ENCODE peak calls at places on chromosomes 13 and 19, in five cellular contexts. H, A, S, W and N are unnamed samples.

GRCh38 chr13:19020988-19021387 is 160.6 kb downstream of the TUBA3C start:
- DNase-seq in S (no peak), A (no peak), H (no peak), W (no peak), N (no peak)

GRCh38 chr19:10146142-10146541 is 26.4 kb upstream of the EIF3G start:
- DNase-seq in H (no peak), S (no peak), W (no peak), A (no peak), N (no peak)

GRCh38 chr13:53015971-53016370 is 12.6 kb upstream of the OLFM4 start:
- DNase-seq in W (no peak), A (no peak), H (no peak), S (no peak), N (no peak)

GRCh38 chr19:40550951-40551350 is 25.7 kb upstream of the SHKBP1 start:
- DNase-seq in A (no peak), S (no peak), H (no peak), W (no peak), N (no peak)

GRCh38 chr13:31503626-31504025 is 235.7 kb upstream of the RXFP2 start:
- DNase-seq in S (no peak), A (no peak), H (no peak), W (no peak), N (no peak)

GRCh38 chr19:53942001-53942786 is 20.5 kb upstream of the CACNG8 start:
- DNase-seq in S (no peak), A (no peak), W (no peak), H (peak; percentile 93), N (no peak)

GRCh38 chr19:44644391-44645016 is 794 bp downstream of the PVR start:
- DNase-seq in S (no peak), W (no peak), A (no peak), H (peak; percentile 43), N (peak; percentile 41)

GRCh38 chr13:111093136-111093535 is 22.0 kb upstream of the ARHGEF7 start:
- DNase-seq in A (no peak), S (no peak), W (no peak), H (no peak), N (no peak)

GRCh38 chr19:43784981-43785808 is 4.4 kb upstream of the KCNN4 start:
- DNase-seq in A (no peak), S (peak; percentile 65), H (peak; percentile 59), W (no peak), N (no peak)

GRCh38 chr13:50842711-50843255 is 709 bp downstream of the DLEU7 start:
- DNase-seq in S (no peak), W (no peak), H (no peak), A (no peak), N (no peak)

GRCh38 chr13:35699181-35699580 is 222.7 kb upstream of the MAB21L1 start:
- DNase-seq in A (no peak), S (no peak), H (no peak), W (no peak), N (no peak)

GRCh38 chr13:77502104-77502720 is 33.3 kb upstream of the SCEL start:
- DNase-seq in S (no peak), A (no peak), W (no peak), H (no peak), N (no peak)

GRCh38 chr13:37360556-37360955 is 238.0 kb downstream of the POSTN start:
- DNase-seq in H (no peak), A (no peak), S (no peak), W (no peak), N (no peak)

GRCh38 chr13:99087954-99088491 is 110.2 kb upstream of the DOCK9 start:
- DNase-seq in H (no peak), S (peak; percentile 10), W (no peak), A (no peak), N (no peak)

GRCh38 chr13:92963029-92963428 is 263.6 kb upstream of the GPC6 start:
- DNase-seq in W (peak; percentile 6), A (no peak), S (no peak), H (no peak), N (peak; percentile 75)

GRCh38 chr19:7589822-7590221 is 5.8 kb upstream of the CAMSAP3 start:
- DNase-seq in S (no peak), A (no peak), W (no peak), H (no peak), N (no peak)
- H3K4me3 ChIP-seq in S (no peak overlapping the region), A (no peak overlapping the region), W (no peak overlapping the region), H (no peak overlapping the region), N (no peak overlapping the region)

DNA sequence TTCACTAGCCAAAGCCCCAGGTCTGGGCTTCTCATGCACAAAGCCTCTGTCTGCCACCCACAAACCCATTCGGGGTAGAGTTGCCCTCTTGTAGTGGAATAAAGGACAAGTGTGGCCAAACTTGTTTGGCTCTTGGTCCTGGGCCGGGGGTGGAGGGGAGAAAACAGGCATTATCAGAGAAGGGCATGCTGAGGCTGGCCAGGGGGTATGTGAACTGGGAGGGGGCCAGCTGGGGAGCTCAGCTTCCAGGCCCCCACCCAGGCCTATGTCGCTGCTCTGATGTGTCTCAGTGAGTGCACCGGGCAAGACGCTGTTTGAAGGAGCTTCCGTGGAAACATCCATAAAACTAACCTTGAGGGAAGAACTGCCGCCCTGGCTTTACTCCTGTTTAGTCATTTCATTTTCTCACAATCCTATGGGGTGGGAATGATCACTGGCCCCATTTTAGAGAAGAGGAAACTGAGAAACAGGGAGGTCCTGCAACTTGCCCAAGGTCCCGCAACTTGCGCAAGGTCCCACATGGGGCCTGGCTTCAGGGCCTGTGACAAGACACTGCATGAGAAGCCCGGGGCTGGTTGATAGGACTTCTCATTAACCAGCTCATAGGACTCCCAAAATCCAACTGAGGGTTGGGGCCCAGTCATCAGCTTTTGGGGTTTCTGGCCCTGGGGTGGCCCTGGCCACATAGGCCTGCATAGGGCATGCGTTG is 30.8 kb downstream of the CCNE1 start:
- DNase-seq in A (no peak), H (no peak), W (no peak), S (no peak), N (no peak)
- H3K4me3 ChIP-seq in A (no peak overlapping the region), H (peak overlapping the region; percentile 69), W (no peak overlapping the region), S (peak overlapping the region; percentile 74), N (no peak overlapping the region)

GRCh38 chr13:74452176-74452575 is 318.0 kb upstream of the KLF12 start:
- DNase-seq in H (no peak), A (no peak), W (no peak), S (no peak), N (no peak)
- H3K4me3 ChIP-seq in H (no peak overlapping the region), A (no peak overlapping the region), W (no peak overlapping the region), S (no peak overlapping the region), N (no peak overlapping the region)

GRCh38 chr19:18281082-18282020 is at the start of gene JUND:
- DNase-seq in S (peak; percentile 92), W (peak; percentile 94), A (peak; percentile 99), H (peak; percentile 99), N (peak; percentile 92)

GRCh38 chr19:18284710-18285430 is 3.4 kb upstream of the JUND start:
- DNase-seq in H (no peak), A (no peak), W (no peak), S (no peak), N (no peak)

GRCh38 chr19:18283338-18283737 is 1.9 kb upstream of the JUND start:
- DNase-seq in S (no peak), A (no peak), W (no peak), H (no peak), N (no peak)

GRCh38 chr19:18282021-18282787 is 782 bp upstream of the JUND start:
- DNase-seq in A (no peak), W (no peak), S (no peak), H (no peak), N (no peak)

GRCh38 chr19:18282788-18283141 is 1.3 kb upstream of the JUND start:
- DNase-seq in H (no peak), S (no peak), W (no peak), A (no peak), N (no peak)
- H3K4me3 ChIP-seq in H (peak overlapping the region; percentile 50), S (peak overlapping the region; percentile 60), W (peak overlapping the region; percentile 45), A (peak overlapping the region; percentile 93), N (no peak overlapping the region)

DNA sequence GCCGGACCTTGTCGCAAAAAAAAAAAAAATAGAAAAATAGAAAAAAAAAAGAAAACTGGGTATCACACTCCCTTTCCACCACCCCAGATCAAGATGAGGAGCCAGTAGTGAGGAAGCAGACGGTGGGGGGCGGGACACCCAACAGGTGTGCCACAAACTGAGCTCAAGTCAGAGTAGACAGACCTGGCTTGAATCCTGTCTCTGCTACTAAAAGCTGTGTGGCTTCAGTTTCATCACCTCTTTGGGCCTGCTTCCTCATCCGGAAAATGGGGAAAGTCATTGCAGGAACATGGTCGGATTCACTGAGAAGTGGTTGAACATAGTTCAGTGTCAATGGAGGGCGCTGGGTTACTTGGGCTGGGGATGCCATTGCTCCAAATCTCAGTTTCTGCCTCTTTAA is 2.9 kb downstream of the HIF3A start:
- DNase-seq in W (no peak), A (no peak), H (no peak), S (no peak), N (no peak)
- H3K4me3 ChIP-seq in W (no peak overlapping the region), A (peak overlapping the region; percentile 81), H (no peak overlapping the region), S (peak overlapping the region; percentile 63), N (no peak overlapping the region)

DNA sequence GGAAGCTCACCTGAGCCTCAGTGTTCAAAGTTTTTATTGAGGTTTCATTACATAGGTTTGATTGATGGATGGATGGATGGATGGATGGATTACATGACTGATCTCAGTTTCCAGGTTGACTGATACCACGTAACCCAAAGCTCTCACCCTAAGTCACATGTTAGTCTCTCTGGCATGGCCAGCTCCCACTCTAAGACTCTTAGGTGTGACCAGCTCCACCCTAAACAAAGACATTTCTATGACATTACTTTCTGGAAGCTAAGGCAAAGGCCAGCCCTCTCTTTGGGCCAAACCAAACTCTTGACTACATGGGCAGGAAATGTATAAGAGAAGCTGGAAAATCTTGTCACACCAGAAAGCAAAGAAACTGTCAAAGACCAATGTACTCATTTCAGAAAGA is 28.6 kb downstream of the POLR1D start:
- DNase-seq in W (no peak), H (no peak), A (no peak), S (no peak), N (no peak)
- H3K4me3 ChIP-seq in W (no peak overlapping the region), H (no peak overlapping the region), A (no peak overlapping the region), S (no peak overlapping the region), N (no peak overlapping the region)

GRCh38 chr13:41674246-41674645 is 216.9 kb downstream of the RGCC start:
- DNase-seq in S (no peak), H (no peak), W (no peak), A (no peak), N (no peak)
- H3K4me3 ChIP-seq in S (no peak overlapping the region), H (no peak overlapping the region), W (no peak overlapping the region), A (no peak overlapping the region), N (no peak overlapping the region)

DNA sequence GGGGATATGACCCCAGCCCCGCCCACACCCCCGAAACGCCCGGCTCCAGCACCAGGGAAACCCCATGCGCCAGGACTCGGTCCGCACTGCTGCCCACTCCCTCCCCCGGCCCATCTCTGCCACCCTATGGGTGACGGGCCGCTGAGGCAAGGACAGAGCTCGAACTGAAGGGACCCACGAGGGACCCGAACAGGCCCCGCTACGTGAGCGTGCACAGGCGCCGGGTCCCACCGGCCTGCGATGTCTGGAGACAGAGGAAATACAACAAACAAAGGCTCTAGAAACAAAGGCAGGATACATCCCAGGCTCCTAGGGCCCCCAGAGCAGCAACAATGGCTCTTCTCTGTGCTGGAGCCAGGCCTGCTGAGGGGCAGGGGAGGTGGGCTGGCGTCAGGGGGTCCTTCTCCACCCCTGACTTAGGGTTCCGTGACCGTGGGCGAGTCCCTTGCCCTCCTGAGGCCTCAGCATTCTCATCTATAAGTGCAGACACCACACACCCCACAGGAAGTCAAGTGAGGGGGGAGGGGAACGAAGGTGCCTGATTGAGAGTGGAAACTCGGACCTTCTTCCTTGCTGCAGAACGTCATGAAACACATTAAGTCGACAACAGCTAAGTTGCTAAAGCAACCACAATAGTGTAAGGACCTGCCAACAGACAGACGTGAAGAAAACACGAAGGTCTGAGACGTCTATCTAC is 3.1 kb downstream of the ABHD17A start:
- DNase-seq in S (no peak), W (no peak), A (no peak), H (no peak), N (no peak)
- H3K4me3 ChIP-seq in S (peak overlapping the region; percentile 66), W (no peak overlapping the region), A (peak overlapping the region; percentile 88), H (peak overlapping the region; percentile 4), N (no peak overlapping the region)